ENCODE peak calls at places on chromosomes 4 and X, in six cellular contexts. F is neural progenitor cell, I is ascending aorta, J is psoas muscle, M is cardiac muscle cell, B is fibroblast of lung. W is an unnamed sample. For H3K4me1, the result is how much of the 10 kb centered on the place peaks cover.

GRCh38 chrX:138001219-138001618 is 435.3 kb downstream of the ZIC3 start:
- DNase-seq in M (no peak), I (no peak), J (no peak), B (no peak), F (no peak), W (no peak)

GRCh38 chrX:69103539-69103938 is 61.7 kb downstream of the PJA1 start:
- DNase-seq in F (no peak), J (no peak), I (no peak), M (no peak), B (no peak), W (no peak)

GRCh38 chr4:110371016-110371795 is 104.7 kb upstream of the ENPEP start:
- DNase-seq in F (no peak), B (no peak), M (no peak), J (no peak), I (no peak), W (no peak)

GRCh38 chr4:14280567-14280966 is 653.0 kb upstream of the BOD1L1 start:
- DNase-seq in B (no peak), F (no peak), M (no peak), I (no peak), J (no peak), W (no peak)

GRCh38 chrX:53263597-53264094 is 17.7 kb downstream of the IQSEC2 start:
- DNase-seq in M (peak), J (no peak), I (no peak), F (no peak), B (peak), W (no peak)

GRCh38 chrX:101009086-101009485 is 39.6 kb downstream of the ARL13A start:
- DNase-seq in F (no peak), I (no peak), M (no peak), J (no peak), B (peak), W (no peak)

GRCh38 chrX:136950206-136950605 is 69.7 kb upstream of the RBMX start:
- DNase-seq in I (no peak), F (no peak), J (no peak), M (no peak), B (no peak), W (no peak)

GRCh38 chr4:165502919-165503907 is 124.4 kb downstream of the CPE start:
- DNase-seq in F (no peak), J (no peak), B (peak), M (peak), I (no peak), W (no peak)

GRCh38 chrX:143726296-143726695 is 5.7 kb upstream of the SPANXN2 start:
- DNase-seq in J (no peak), M (no peak), I (no peak), F (no peak), B (no peak), W (no peak)

GRCh38 chr4:121651597-121651996 is 45.2 kb downstream of the ANXA5 start:
- DNase-seq in B (no peak), J (no peak), F (no peak), I (no peak), M (no peak), W (no peak)

GRCh38 chrX:155632424-155633100 is 19.8 kb upstream of the TMLHE start:
- DNase-seq in F (no peak), B (peak), M (no peak), I (no peak), J (no peak), W (no peak)

GRCh38 chrX:57266871-57267270 is 19.6 kb upstream of the FAAH2 start:
- DNase-seq in I (no peak), J (no peak), F (no peak), M (no peak), B (no peak), W (no peak)

GRCh38 chr4:110907801-110908313 is 285.0 kb upstream of the PITX2 start:
- DNase-seq in M (no peak), B (no peak), F (no peak), I (no peak), J (no peak), W (no peak)

GRCh38 chrX:153765138-153766079 is 1.4 kb downstream of the PLXNB3 start:
- DNase-seq in B (no peak), I (no peak), M (peak), F (no peak), J (peak), W (no peak)

GRCh38 chrX:46308106-46308505 is 237.1 kb downstream of the ZNF674 start:
- DNase-seq in F (no peak), M (no peak), I (no peak), B (no peak), J (no peak), W (no peak)

GRCh38 chrX:136176399-136176825 is 29.1 kb downstream of the FHL1 start:
- DNase-seq in J (no peak), M (peak), F (no peak), I (no peak), B (peak), W (no peak)

GRCh38 chrX:50618788-50619558 is 148.3 kb upstream of the DGKK start:
- DNase-seq in I (no peak), F (peak), B (no peak), J (no peak), M (no peak), W (no peak)

GRCh38 chr4:1413687-1414479 is 7.6 kb upstream of the NKX1-1 start:
- DNase-seq in M (no peak), F (no peak), B (no peak), I (no peak), J (no peak), W (no peak)

GRCh38 chr4:111537861-111538260 is 607.4 kb upstream of the FAM241A start:
- DNase-seq in B (no peak), J (no peak), F (no peak), I (no peak), M (peak), W (no peak)

DNA sequence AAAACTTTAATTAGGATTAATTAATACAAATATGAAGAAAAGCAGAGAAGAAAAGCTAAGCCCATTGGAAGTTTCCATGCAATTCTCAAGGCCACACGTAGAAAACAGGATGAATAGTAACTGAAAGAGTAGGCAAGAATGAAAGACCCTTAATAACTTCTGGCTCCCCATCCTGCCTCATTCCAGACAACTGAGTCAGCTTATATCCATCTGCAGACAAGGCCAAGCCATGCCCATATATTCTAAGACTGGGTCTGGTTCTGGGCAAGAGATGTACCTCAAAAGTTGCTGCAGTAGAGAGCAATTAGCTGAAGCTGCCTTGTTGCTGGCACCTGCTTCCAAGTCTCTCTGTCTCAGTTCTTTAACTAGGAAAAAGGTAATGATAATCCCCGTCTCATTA is 244.1 kb downstream of the GPC3 start:
- DNase-seq in J (no peak), I (no peak), M (peak), B (peak), F (no peak), W (no peak)
- TF ChIP-seq CTCF in J (no peak), I (no peak), M (no peak), B (no peak), F (no peak), W (no peak)

GRCh38 chrX:13051529-13052172 is 7.2 kb upstream of the FAM9C start:
- DNase-seq in M (peak), I (no peak), F (no peak), J (no peak), B (peak), W (no peak)
- H3K4me1 ChIP-seq in M (under half), I (under half), F (under half), J (under half), B (under half), W (under half)

GRCh38 chr4:54658321-54659093 is 750 bp downstream of the KIT start:
- DNase-seq in F (peak), J (peak), M (peak), I (no peak), B (peak), W (peak)
- TF ChIP-seq CTCF in F (peak), J (peak), M (peak), I (peak), B (peak), W (no peak)

GRCh38 chr4:7867701-7868429 is 71.8 kb downstream of the AFAP1 start:
- DNase-seq in M (peak), J (no peak), I (no peak), F (no peak), B (no peak), W (no peak)
- H3K4me1 ChIP-seq in M (under half), J (under half), I (under half), F (under half), B (under half), W (under half)

GRCh38 chr4:7845493-7846124 is 94.1 kb downstream of the AFAP1 start:
- DNase-seq in J (no peak), M (no peak), I (no peak), F (peak), B (peak), W (no peak)
- TF ChIP-seq CTCF in J (no peak), M (peak), I (no peak), F (peak), B (no peak), W (no peak)

GRCh38 chr4:158172196-158172557 is 648 bp downstream of the GASK1B start:
- DNase-seq in F (no peak), B (peak), M (peak), J (no peak), I (no peak), W (no peak)

GRCh38 chr4:158169931-158170690 is 2.7 kb downstream of the GASK1B start:
- DNase-seq in M (peak), B (peak), I (no peak), F (no peak), J (no peak), W (no peak)

GRCh38 chr4:158170691-158171455 is 2.0 kb downstream of the GASK1B start:
- DNase-seq in M (peak), I (no peak), F (no peak), J (peak), B (peak), W (peak)

GRCh38 chr4:158171456-158171790 is 1.4 kb downstream of the GASK1B start:
- DNase-seq in B (no peak), J (no peak), F (no peak), I (no peak), M (no peak), W (no peak)

DNA sequence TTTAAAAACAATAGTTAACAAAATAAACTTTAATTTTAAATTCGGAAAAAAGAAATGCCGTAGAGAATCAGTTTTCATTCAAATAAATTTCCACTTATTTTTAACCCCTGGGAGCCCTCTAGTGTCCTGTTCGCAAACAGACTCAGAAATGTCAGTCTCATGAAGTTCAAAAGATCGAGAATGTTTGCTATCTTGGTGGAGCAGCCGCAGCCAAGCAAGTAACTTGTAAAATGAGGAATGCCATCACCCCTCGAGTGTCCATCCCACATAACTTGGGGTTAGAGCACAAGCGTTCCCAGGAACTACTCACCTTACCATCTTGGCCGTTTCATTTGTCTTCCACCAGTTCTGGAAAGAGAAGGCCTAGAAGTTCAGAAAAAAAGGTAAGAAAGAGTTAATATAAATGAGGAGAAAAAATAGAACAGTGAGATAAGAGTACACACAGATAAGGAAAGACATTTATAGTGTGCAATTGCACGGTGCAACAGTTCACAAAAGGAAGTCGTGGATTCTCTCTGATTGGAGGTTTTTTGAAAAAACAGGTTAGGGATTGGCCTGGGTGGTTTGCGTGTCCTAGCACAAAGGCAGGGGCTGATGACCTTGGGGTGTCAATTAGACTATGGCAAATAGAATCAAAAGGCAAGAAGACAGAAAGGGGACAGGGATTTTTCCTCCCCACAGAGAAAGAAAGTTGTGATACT is at the start of gene GASK1B:
- DNase-seq in I (no peak), M (peak), F (peak), B (peak), J (no peak), W (peak)
- H3K4me1 ChIP-seq in I (under half), M (under half), F (under half), B (under half), J (under half), W (under half)

GRCh38 chr4:189769131-189769530 is 171.5 kb upstream of the FRG1 start:
- DNase-seq in J (no peak), I (no peak), M (no peak), B (no peak), F (peak), W (no peak)

GRCh38 chr4:189765271-189765670 is 175.4 kb upstream of the FRG1 start:
- DNase-seq in J (no peak), I (no peak), B (no peak), M (no peak), F (no peak), W (no peak)

GRCh38 chr4:189763573-189763972 is 177.1 kb upstream of the FRG1 start:
- DNase-seq in I (no peak), J (no peak), F (no peak), B (no peak), M (no peak), W (no peak)
- TF ChIP-seq CTCF in I (no peak), J (no peak), F (no peak), B (no peak), M (no peak), W (no peak)

GRCh38 chr4:86453044-86453501 is 93.2 kb upstream of the MAPK10 start:
- DNase-seq in F (no peak), M (peak), J (peak), I (no peak), B (peak), W (peak)
- H3K4me1 ChIP-seq in F (half or more), M (under half), J (under half), I (under half), B (under half), W (under half)

GRCh38 chrX:41482153-41482850 is 35.2 kb downstream of the NYX start:
- DNase-seq in J (no peak), I (no peak), M (peak), F (no peak), B (no peak), W (no peak)

GRCh38 chrX:41475611-41476241 is 28.6 kb downstream of the NYX start:
- DNase-seq in J (no peak), F (peak), B (no peak), M (no peak), I (no peak), W (no peak)

GRCh38 chrX:41480508-41481260 is 33.5 kb downstream of the NYX start:
- DNase-seq in B (no peak), J (no peak), I (no peak), M (no peak), F (no peak), W (no peak)

GRCh38 chrX:41478397-41478911 is 31.3 kb downstream of the NYX start:
- DNase-seq in M (no peak), I (no peak), F (no peak), J (no peak), B (peak), W (no peak)

DNA sequence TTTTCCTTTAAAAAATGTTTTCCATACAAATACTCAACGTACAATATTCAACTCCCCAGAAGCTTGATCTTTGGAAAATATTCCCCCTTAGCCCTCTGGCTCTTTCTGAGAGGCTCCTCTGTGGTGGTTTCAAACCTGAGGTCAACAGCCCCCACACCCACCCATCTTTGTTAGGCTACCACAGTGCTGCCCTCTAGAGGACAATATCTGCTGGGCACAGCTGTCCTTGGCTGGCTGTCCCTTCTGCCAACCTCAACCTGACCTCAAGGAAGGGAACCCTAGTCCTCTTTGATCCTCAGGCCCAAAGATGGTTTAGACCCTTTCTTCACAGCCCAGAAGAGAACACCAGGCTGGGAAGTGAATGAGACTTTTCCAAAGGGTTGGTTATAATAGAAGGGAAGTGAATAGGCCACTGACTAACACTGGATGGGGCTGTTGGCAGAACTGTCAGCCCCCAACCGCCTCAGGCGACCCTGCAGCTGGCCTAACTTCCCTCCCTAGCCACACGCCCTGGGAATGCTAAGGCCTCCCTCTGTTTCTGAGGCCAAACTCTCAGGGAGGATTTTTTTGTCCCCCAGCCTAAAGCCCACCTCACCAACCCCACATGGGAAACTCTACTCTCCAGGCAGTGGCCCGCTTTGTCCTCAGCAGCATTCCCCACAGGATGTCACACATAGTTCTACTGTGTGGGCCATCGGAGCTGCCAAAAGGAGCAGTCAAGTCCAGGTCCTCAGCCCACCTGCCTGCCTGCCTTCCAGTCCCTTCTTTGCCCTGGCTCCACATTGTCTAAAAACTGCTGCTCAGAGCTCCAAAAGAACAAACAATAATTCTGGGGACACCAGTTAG is 34.3 kb downstream of the NYX start:
- DNase-seq in B (no peak), M (no peak), J (no peak), F (peak), I (no peak), W (no peak)
- TF ChIP-seq CTCF in B (peak), M (peak), J (peak), F (peak), I (peak), W (peak)

GRCh38 chr4:26201119-26201518 is 119.7 kb upstream of the RBPJ start:
- DNase-seq in M (no peak), I (no peak), B (no peak), F (no peak), J (no peak), W (no peak)
- H3K4me1 ChIP-seq in M (under half), I (under half), B (under half), F (under half), J (under half), W (under half)